ENCODE peak calls at places on chromosomes 5 and 9, in four cellular contexts. One of them, this sample, is unnamed.

GRCh38 chr9:112125961-112126388 is 49.1 kb downstream of the SUSD1 start:
- DNase-seq in stimulated activated CD4-positive, alpha-beta T cell treated with anti-CD3 and anti-CD28 coated beads, Interleukin-2, amount 100 ng/mL, for 24 hours: no peak
- DNase-seq in stimulated activated CD8-positive, alpha-beta memory T cell treated with anti-CD3 and anti-CD28 coated beads, Interleukin-15, amount 100 ng/mL, for 4 hours: no peak
- DNase-seq in NCI-H1092: no peak
- DNase-seq in this sample: no peak

GRCh38 chr5:128513816-128514215 is 24.2 kb downstream of the FBN2 start:
- DNase-seq in stimulated activated CD4-positive, alpha-beta T cell treated with anti-CD3 and anti-CD28 coated beads, Interleukin-2, amount 100 ng/mL, for 24 hours: no peak
- DNase-seq in stimulated activated CD8-positive, alpha-beta memory T cell treated with anti-CD3 and anti-CD28 coated beads, Interleukin-15, amount 100 ng/mL, for 4 hours: no peak
- DNase-seq in NCI-H1092: no peak
- DNase-seq in this sample: no peak

GRCh38 chr5:173395933-173396308 is 67.7 kb upstream of the STC2 start:
- DNase-seq in stimulated activated CD4-positive, alpha-beta T cell treated with anti-CD3 and anti-CD28 coated beads, Interleukin-2, amount 100 ng/mL, for 24 hours: no peak
- DNase-seq in stimulated activated CD8-positive, alpha-beta memory T cell treated with anti-CD3 and anti-CD28 coated beads, Interleukin-15, amount 100 ng/mL, for 4 hours: no peak
- DNase-seq in NCI-H1092: no peak
- DNase-seq in this sample: no peak

GRCh38 chr5:169647566-169647965 is 10.5 kb downstream of the DOCK2 start:
- DNase-seq in stimulated activated CD4-positive, alpha-beta T cell treated with anti-CD3 and anti-CD28 coated beads, Interleukin-2, amount 100 ng/mL, for 24 hours: no peak
- DNase-seq in stimulated activated CD8-positive, alpha-beta memory T cell treated with anti-CD3 and anti-CD28 coated beads, Interleukin-15, amount 100 ng/mL, for 4 hours: no peak
- DNase-seq in NCI-H1092: no peak
- DNase-seq in this sample: peak

GRCh38 chr5:137096149-137097103 is 402.7 kb downstream of the SPOCK1 start:
- DNase-seq in stimulated activated CD4-positive, alpha-beta T cell treated with anti-CD3 and anti-CD28 coated beads, Interleukin-2, amount 100 ng/mL, for 24 hours: no peak
- DNase-seq in stimulated activated CD8-positive, alpha-beta memory T cell treated with anti-CD3 and anti-CD28 coated beads, Interleukin-15, amount 100 ng/mL, for 4 hours: no peak
- DNase-seq in NCI-H1092: no peak
- DNase-seq in this sample: no peak

GRCh38 chr5:76472338-76473336 is 69.6 kb downstream of the IQGAP2 start:
- DNase-seq in stimulated activated CD4-positive, alpha-beta T cell treated with anti-CD3 and anti-CD28 coated beads, Interleukin-2, amount 100 ng/mL, for 24 hours: peak
- DNase-seq in stimulated activated CD8-positive, alpha-beta memory T cell treated with anti-CD3 and anti-CD28 coated beads, Interleukin-15, amount 100 ng/mL, for 4 hours: no peak
- DNase-seq in NCI-H1092: no peak
- DNase-seq in this sample: no peak

GRCh38 chr9:13181652-13182051 is 97.8 kb downstream of the MPDZ start:
- DNase-seq in stimulated activated CD4-positive, alpha-beta T cell treated with anti-CD3 and anti-CD28 coated beads, Interleukin-2, amount 100 ng/mL, for 24 hours: no peak
- DNase-seq in stimulated activated CD8-positive, alpha-beta memory T cell treated with anti-CD3 and anti-CD28 coated beads, Interleukin-15, amount 100 ng/mL, for 4 hours: no peak
- DNase-seq in NCI-H1092: no peak
- DNase-seq in this sample: no peak

GRCh38 chr9:16883586-16883985 is 13.1 kb upstream of the BNC2 start:
- DNase-seq in stimulated activated CD4-positive, alpha-beta T cell treated with anti-CD3 and anti-CD28 coated beads, Interleukin-2, amount 100 ng/mL, for 24 hours: no peak
- DNase-seq in stimulated activated CD8-positive, alpha-beta memory T cell treated with anti-CD3 and anti-CD28 coated beads, Interleukin-15, amount 100 ng/mL, for 4 hours: no peak
- DNase-seq in NCI-H1092: no peak
- DNase-seq in this sample: no peak

GRCh38 chr5:106415541-106415940 is 1255.2 kb downstream of the EFNA5 start:
- DNase-seq in stimulated activated CD4-positive, alpha-beta T cell treated with anti-CD3 and anti-CD28 coated beads, Interleukin-2, amount 100 ng/mL, for 24 hours: no peak
- DNase-seq in stimulated activated CD8-positive, alpha-beta memory T cell treated with anti-CD3 and anti-CD28 coated beads, Interleukin-15, amount 100 ng/mL, for 4 hours: no peak
- DNase-seq in NCI-H1092: no peak
- DNase-seq in this sample: no peak

GRCh38 chr9:137696526-137696925 is 77.7 kb downstream of the EHMT1 start:
- DNase-seq in stimulated activated CD4-positive, alpha-beta T cell treated with anti-CD3 and anti-CD28 coated beads, Interleukin-2, amount 100 ng/mL, for 24 hours: no peak
- DNase-seq in stimulated activated CD8-positive, alpha-beta memory T cell treated with anti-CD3 and anti-CD28 coated beads, Interleukin-15, amount 100 ng/mL, for 4 hours: no peak
- DNase-seq in NCI-H1092: no peak
- DNase-seq in this sample: no peak

GRCh38 chr9:801399-802071 is 40.0 kb upstream of the DMRT1 start:
- DNase-seq in stimulated activated CD4-positive, alpha-beta T cell treated with anti-CD3 and anti-CD28 coated beads, Interleukin-2, amount 100 ng/mL, for 24 hours: no peak
- DNase-seq in stimulated activated CD8-positive, alpha-beta memory T cell treated with anti-CD3 and anti-CD28 coated beads, Interleukin-15, amount 100 ng/mL, for 4 hours: no peak
- DNase-seq in NCI-H1092: no peak
- DNase-seq in this sample: no peak

GRCh38 chr5:177357459-177358332 is at the start of gene RGS14:
- DNase-seq in stimulated activated CD4-positive, alpha-beta T cell treated with anti-CD3 and anti-CD28 coated beads, Interleukin-2, amount 100 ng/mL, for 24 hours: peak
- DNase-seq in stimulated activated CD8-positive, alpha-beta memory T cell treated with anti-CD3 and anti-CD28 coated beads, Interleukin-15, amount 100 ng/mL, for 4 hours: peak
- DNase-seq in NCI-H1092: no peak
- DNase-seq in this sample: peak

GRCh38 chr5:59517926-59518585 is 375.5 kb downstream of the PDE4D start:
- DNase-seq in stimulated activated CD4-positive, alpha-beta T cell treated with anti-CD3 and anti-CD28 coated beads, Interleukin-2, amount 100 ng/mL, for 24 hours: no peak
- DNase-seq in stimulated activated CD8-positive, alpha-beta memory T cell treated with anti-CD3 and anti-CD28 coated beads, Interleukin-15, amount 100 ng/mL, for 4 hours: no peak
- DNase-seq in NCI-H1092: no peak
- DNase-seq in this sample: no peak

GRCh38 chr9:87766697-87767096 is 40.8 kb downstream of the CTSL start:
- DNase-seq in stimulated activated CD4-positive, alpha-beta T cell treated with anti-CD3 and anti-CD28 coated beads, Interleukin-2, amount 100 ng/mL, for 24 hours: no peak
- DNase-seq in stimulated activated CD8-positive, alpha-beta memory T cell treated with anti-CD3 and anti-CD28 coated beads, Interleukin-15, amount 100 ng/mL, for 4 hours: no peak
- DNase-seq in NCI-H1092: no peak
- DNase-seq in this sample: no peak